ENCODE peak calls at places on chromosome 4, in seven cellular contexts. X, L, S, G, O, T and F are unnamed samples.

GRCh38 chr4:2725380-2725779 is 30.8 kb downstream of the TNIP2 start:
- DNase-seq in X (no peak), L (no peak), S (no peak), G (no peak), O (no peak), T (no peak), F (no peak)

GRCh38 chr4:48991357-48991756 is 5.3 kb downstream of the CWH43 start:
- DNase-seq in X (no peak), L (no peak), S (no peak), G (no peak), O (no peak), T (no peak), F (no peak)

GRCh38 chr4:3860913-3861636 is 94.9 kb downstream of the ADRA2C start:
- DNase-seq in X (no peak), L (no peak), S (no peak), G (no peak), O (no peak), T (no peak), F (no peak)

GRCh38 chr4:64777286-64777685 is 368.0 kb upstream of the TECRL start:
- DNase-seq in X (no peak), L (no peak), S (no peak), G (no peak), O (no peak), T (no peak), F (no peak)

GRCh38 chr4:118036336-118036735 is 2.0 kb downstream of the NDST3 start:
- DNase-seq in X (no peak), L (no peak), S (no peak), G (no peak), O (no peak), T (no peak), F (no peak)

GRCh38 chr4:45869199-45869598 is 254.7 kb downstream of the GABRG1 start:
- DNase-seq in X (no peak), L (no peak), S (no peak), G (no peak), O (no peak), T (no peak), F (no peak)

GRCh38 chr4:110132822-110133719 is 65.3 kb downstream of the ELOVL6 start:
- DNase-seq in X (no peak), L (no peak), S (no peak), G (no peak), O (no peak), T (no peak), F (no peak)

GRCh38 chr4:31094474-31094873 is 374.3 kb downstream of the PCDH7 start:
- DNase-seq in X (no peak), L (no peak), S (no peak), G (no peak), O (no peak), T (no peak), F (no peak)

GRCh38 chr4:163554870-163555465 is 60.5 kb downstream of the TMA16 start:
- DNase-seq in X (no peak), L (no peak), S (no peak), G (no peak), O (no peak), T (no peak), F (no peak)

GRCh38 chr4:23819041-23819511 is 70.8 kb downstream of the PPARGC1A start:
- DNase-seq in X (no peak), L (no peak), S (no peak), G (no peak), O (no peak), T (no peak), F (no peak)

GRCh38 chr4:184816962-184817361 is 8.8 kb downstream of the ACSL1 start:
- DNase-seq in X (no peak), L (no peak), S (no peak), G (no peak), O (no peak), T (no peak), F (no peak)

GRCh38 chr4:133146192-133146573 is 2.9 kb upstream of the PCDH10 start:
- DNase-seq in X (no peak), L (no peak), S (no peak), G (no peak), O (no peak), T (no peak), F (no peak)

GRCh38 chr4:176499518-176499917 is 179.8 kb downstream of the SPCS3 start:
- DNase-seq in X (no peak), L (no peak), S (no peak), G (no peak), O (peak), T (no peak), F (no peak)

GRCh38 chr4:124389591-124389990 is 322.9 kb downstream of the ANKRD50 start:
- DNase-seq in X (no peak), L (no peak), S (no peak), G (no peak), O (no peak), T (no peak), F (no peak)

GRCh38 chr4:143336828-143337599 is at the start of gene GAB1:
- DNase-seq in X (peak), L (peak), S (peak), G (no peak), O (no peak), T (peak), F (peak)